ENCODE peak calls at places on chromosomes 6 and 20, in four cellular contexts. One of them, this sample, is unnamed.

GRCh38 chr20:61067221-61067620 is 184.8 kb upstream of the CDH4 start:
- DNase-seq in IMR-90: no peak
- DNase-seq in mesendoderm: no peak
- DNase-seq in H1: no peak
- DNase-seq in this sample: no peak

GRCh38 chr6:30682181-30683117 is 4.0 kb downstream of the PPP1R18 start:
- DNase-seq in H1: no peak
- DNase-seq in IMR-90: peak
- DNase-seq in mesendoderm: peak
- DNase-seq in this sample: peak

GRCh38 chr20:5127204-5127858 is 523 bp downstream of the CDS2 start:
- DNase-seq in mesendoderm: peak
- DNase-seq in H1: peak
- DNase-seq in IMR-90: peak
- DNase-seq in this sample: peak

GRCh38 chr6:137976430-137976829 is 109.4 kb downstream of the TNFAIP3 start:
- DNase-seq in H1: no peak
- DNase-seq in mesendoderm: no peak
- DNase-seq in IMR-90: no peak
- DNase-seq in this sample: no peak

GRCh38 chr6:41477572-41477971 is 68.6 kb upstream of the FOXP4 start:
- DNase-seq in H1: no peak
- DNase-seq in IMR-90: no peak
- DNase-seq in mesendoderm: peak
- DNase-seq in this sample: no peak

GRCh38 chr6:1611572-1612385 is 2.1 kb downstream of the FOXC1 start:
- DNase-seq in H1: no peak
- DNase-seq in IMR-90: peak
- DNase-seq in mesendoderm: peak
- DNase-seq in this sample: peak

GRCh38 chr20:23683807-23684206 is 5.0 kb downstream of the CST4 start:
- DNase-seq in IMR-90: no peak
- DNase-seq in mesendoderm: no peak
- DNase-seq in H1: peak
- DNase-seq in this sample: no peak

GRCh38 chr6:8000080-8001035 is 63.8 kb downstream of the BLOC1S5 start:
- DNase-seq in mesendoderm: no peak
- DNase-seq in H1: no peak
- DNase-seq in IMR-90: no peak
- DNase-seq in this sample: no peak

GRCh38 chr20:62835931-62836861 is 19.3 kb downstream of the COL9A3 start:
- DNase-seq in mesendoderm: no peak
- DNase-seq in IMR-90: peak
- DNase-seq in H1: no peak
- DNase-seq in this sample: no peak

GRCh38 chr20:20289331-20289730 is 78.6 kb upstream of the INSM1 start:
- DNase-seq in IMR-90: no peak
- DNase-seq in H1: no peak
- DNase-seq in mesendoderm: no peak
- DNase-seq in this sample: no peak

GRCh38 chr6:170152989-170153388 is 137.9 kb downstream of the DLL1 start:
- DNase-seq in H1: no peak
- DNase-seq in mesendoderm: peak
- DNase-seq in IMR-90: no peak
- DNase-seq in this sample: peak

GRCh38 chr6:16698988-16699868 is 62.0 kb downstream of the ATXN1 start:
- DNase-seq in IMR-90: peak
- DNase-seq in mesendoderm: no peak
- DNase-seq in H1: no peak
- DNase-seq in this sample: no peak

GRCh38 chr6:110537208-110538123 is 61.1 kb upstream of the SLC22A16 start:
- DNase-seq in H1: no peak
- DNase-seq in IMR-90: peak
- DNase-seq in mesendoderm: peak
- DNase-seq in this sample: no peak

GRCh38 chr6:27630727-27631613 is 158.1 kb upstream of the ZNF184 start:
- DNase-seq in mesendoderm: peak
- DNase-seq in H1: peak
- DNase-seq in IMR-90: peak
- DNase-seq in this sample: peak

GRCh38 chr6:144162977-144163376 is 12.7 kb downstream of the STX11 start:
- DNase-seq in IMR-90: no peak
- DNase-seq in H1: no peak
- DNase-seq in mesendoderm: no peak
- DNase-seq in this sample: no peak

GRCh38 chr6:132122176-132122575 is 171.0 kb upstream of the CCN2 start:
- DNase-seq in IMR-90: no peak
- DNase-seq in H1: no peak
- DNase-seq in mesendoderm: no peak
- DNase-seq in this sample: no peak

GRCh38 chr20:20210327-20210726 is 157.6 kb upstream of the INSM1 start:
- DNase-seq in mesendoderm: no peak
- DNase-seq in H1: no peak
- DNase-seq in IMR-90: no peak
- DNase-seq in this sample: no peak

GRCh38 chr6:82875573-82876185 is 190.0 kb downstream of the UBE3D start:
- DNase-seq in H1: no peak
- DNase-seq in IMR-90: peak
- DNase-seq in mesendoderm: peak
- DNase-seq in this sample: no peak

GRCh38 chr20:17841751-17842191 is 126.8 kb downstream of the SNX5 start:
- DNase-seq in IMR-90: peak
- DNase-seq in mesendoderm: no peak
- DNase-seq in H1: no peak
- DNase-seq in this sample: no peak

GRCh38 chr6:131694832-131695426 is 6.3 kb downstream of the OR2A4 start:
- DNase-seq in mesendoderm: peak
- DNase-seq in H1: peak
- DNase-seq in IMR-90: peak
- DNase-seq in this sample: peak

GRCh38 chr6:51569594-51569993 is 517.8 kb downstream of the PKHD1 start:
- DNase-seq in H1: no peak
- DNase-seq in mesendoderm: peak
- DNase-seq in IMR-90: no peak
- DNase-seq in this sample: peak

GRCh38 chr6:110102411-110102810 is 77.1 kb downstream of the WASF1 start:
- DNase-seq in IMR-90: no peak
- DNase-seq in H1: no peak
- DNase-seq in mesendoderm: no peak
- DNase-seq in this sample: no peak

GRCh38 chr20:50298554-50299324 is 108.1 kb downstream of the CEBPB start:
- DNase-seq in IMR-90: no peak
- DNase-seq in mesendoderm: no peak
- DNase-seq in H1: no peak
- DNase-seq in this sample: no peak

GRCh38 chr6:906920-907319 is 214.0 kb upstream of the EXOC2 start:
- DNase-seq in mesendoderm: peak
- DNase-seq in IMR-90: peak
- DNase-seq in H1: no peak
- DNase-seq in this sample: no peak

GRCh38 chr20:10447028-10447427 is 11.9 kb downstream of the SLX4IP start:
- DNase-seq in H1: no peak
- DNase-seq in IMR-90: peak
- DNase-seq in mesendoderm: no peak
- DNase-seq in this sample: no peak

GRCh38 chr20:54510546-54511129 is 35.2 kb downstream of the DOK5 start:
- DNase-seq in mesendoderm: peak
- DNase-seq in H1: peak
- DNase-seq in IMR-90: no peak
- DNase-seq in this sample: peak

GRCh38 chr6:52423971-52424381 is 3.8 kb downstream of the EFHC1 start:
- DNase-seq in mesendoderm: peak
- DNase-seq in IMR-90: peak
- DNase-seq in H1: no peak
- DNase-seq in this sample: peak

GRCh38 chr6:108039681-108040080 is 34.9 kb downstream of the OSTM1 start:
- DNase-seq in mesendoderm: no peak
- DNase-seq in H1: no peak
- DNase-seq in IMR-90: no peak
- DNase-seq in this sample: no peak

GRCh38 chr6:154814063-154814462 is 80.8 kb downstream of the SCAF8 start:
- DNase-seq in IMR-90: no peak
- DNase-seq in H1: no peak
- DNase-seq in mesendoderm: no peak
- DNase-seq in this sample: no peak

GRCh38 chr20:6519556-6519955 is 247.9 kb upstream of the BMP2 start:
- DNase-seq in IMR-90: peak
- DNase-seq in mesendoderm: no peak
- DNase-seq in H1: no peak
- DNase-seq in this sample: no peak

GRCh38 chr20:62590301-62591121 is 51.8 kb upstream of the SLCO4A1 start:
- DNase-seq in IMR-90: peak
- DNase-seq in mesendoderm: no peak
- DNase-seq in H1: no peak
- DNase-seq in this sample: no peak

GRCh38 chr20:13749811-13750210 is 34.9 kb downstream of the ESF1 start:
- DNase-seq in H1: no peak
- DNase-seq in mesendoderm: no peak
- DNase-seq in IMR-90: no peak
- DNase-seq in this sample: no peak
- H3K56ac ChIP-seq in H1: no peak
- H3K56ac ChIP-seq in mesendoderm: no peak
- H3K56ac ChIP-seq in IMR-90: no peak
- H3K56ac ChIP-seq in this sample: no peak

DNA sequence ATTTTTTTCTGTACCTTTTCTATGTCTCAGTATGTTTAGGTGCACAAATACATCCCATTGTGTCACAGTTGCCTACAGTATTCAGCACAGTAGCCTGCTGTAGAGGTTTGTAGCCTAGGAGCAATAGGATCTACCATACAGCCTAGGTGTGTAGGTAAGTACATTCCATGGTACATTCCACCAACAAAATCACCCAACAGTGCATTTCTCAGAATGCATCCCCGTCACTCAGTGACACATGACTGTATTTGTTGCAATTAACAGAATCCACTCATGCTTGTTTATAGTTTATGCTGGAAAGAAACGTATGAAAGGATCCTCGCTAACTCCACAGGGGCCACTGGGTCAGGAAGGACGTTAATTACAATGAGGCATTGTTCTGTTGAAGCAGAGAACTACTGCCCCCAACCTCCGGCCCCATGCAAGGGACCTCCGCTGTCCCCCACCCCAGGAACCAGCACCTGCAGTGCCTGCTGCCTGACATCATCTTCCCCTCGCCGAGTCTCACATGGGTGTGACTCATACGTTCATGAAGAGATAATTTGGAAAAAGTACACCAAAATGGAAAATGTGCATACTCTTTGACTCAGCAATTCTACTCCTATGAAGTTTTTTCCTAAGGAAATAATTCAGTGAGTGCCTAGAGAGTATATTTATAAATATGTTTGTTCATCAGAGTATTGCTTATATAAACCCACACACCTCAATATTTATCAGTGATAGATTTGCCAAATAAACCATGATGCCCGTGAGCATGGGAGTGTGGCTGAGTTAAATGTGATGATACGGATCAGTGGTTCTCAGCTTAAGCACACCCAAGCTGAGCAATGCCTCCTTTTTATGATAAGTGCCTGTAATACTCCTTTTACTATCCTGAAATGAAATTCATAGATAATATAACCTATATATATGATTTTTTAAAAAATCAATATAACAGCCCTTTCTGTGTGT is 156.4 kb upstream of the ECI2 start:
- DNase-seq in IMR-90: peak
- DNase-seq in H1: no peak
- DNase-seq in mesendoderm: peak
- DNase-seq in this sample: no peak
- H3K9ac ChIP-seq in IMR-90: no peak
- H3K9ac ChIP-seq in H1: no peak
- H3K9ac ChIP-seq in mesendoderm: no peak
- H3K9ac ChIP-seq in this sample: no peak

DNA sequence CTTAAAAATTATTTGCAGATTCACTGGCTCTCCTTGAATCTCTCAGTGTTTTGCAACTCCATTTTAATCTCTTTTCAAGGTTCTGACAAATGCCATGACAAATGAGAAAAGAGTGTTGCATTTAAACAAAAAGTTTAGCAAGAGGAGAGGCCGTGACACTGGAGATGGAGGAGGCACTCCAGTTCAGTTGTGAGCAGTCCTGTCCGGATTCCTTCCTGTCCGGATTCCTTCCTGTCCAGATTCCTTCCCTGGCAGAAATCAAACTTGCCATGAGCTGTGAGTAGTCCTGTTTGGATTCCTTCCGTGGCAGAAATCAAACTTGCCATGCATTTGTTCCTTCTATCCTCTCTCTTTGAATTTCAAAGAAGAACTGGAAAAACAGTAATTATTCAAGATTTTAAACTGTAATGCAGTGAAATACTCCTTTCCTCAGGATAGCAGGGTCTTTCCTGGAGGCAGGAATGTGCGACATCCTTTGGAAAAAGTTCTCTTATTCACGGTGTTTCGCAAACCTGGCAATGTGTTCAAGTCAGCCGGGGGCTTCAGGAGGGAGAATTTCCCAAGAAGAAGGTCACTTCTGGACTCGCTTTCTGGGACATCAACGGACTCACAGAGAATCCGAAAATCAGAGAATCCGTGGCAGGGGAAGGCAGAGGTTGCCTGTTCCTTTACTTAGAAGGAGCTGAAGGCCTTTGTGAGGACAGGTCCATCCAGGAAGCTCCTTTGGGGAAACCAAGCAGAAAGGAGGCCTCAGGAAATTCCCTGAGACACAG is 48.7 kb upstream of the DACT2 start:
- DNase-seq in H1: no peak
- DNase-seq in IMR-90: no peak
- DNase-seq in mesendoderm: no peak
- DNase-seq in this sample: no peak
- H2BK120ac ChIP-seq in H1: no peak
- H2BK120ac ChIP-seq in IMR-90: no peak
- H2BK120ac ChIP-seq in mesendoderm: no peak
- H2BK120ac ChIP-seq in this sample: no peak

DNA sequence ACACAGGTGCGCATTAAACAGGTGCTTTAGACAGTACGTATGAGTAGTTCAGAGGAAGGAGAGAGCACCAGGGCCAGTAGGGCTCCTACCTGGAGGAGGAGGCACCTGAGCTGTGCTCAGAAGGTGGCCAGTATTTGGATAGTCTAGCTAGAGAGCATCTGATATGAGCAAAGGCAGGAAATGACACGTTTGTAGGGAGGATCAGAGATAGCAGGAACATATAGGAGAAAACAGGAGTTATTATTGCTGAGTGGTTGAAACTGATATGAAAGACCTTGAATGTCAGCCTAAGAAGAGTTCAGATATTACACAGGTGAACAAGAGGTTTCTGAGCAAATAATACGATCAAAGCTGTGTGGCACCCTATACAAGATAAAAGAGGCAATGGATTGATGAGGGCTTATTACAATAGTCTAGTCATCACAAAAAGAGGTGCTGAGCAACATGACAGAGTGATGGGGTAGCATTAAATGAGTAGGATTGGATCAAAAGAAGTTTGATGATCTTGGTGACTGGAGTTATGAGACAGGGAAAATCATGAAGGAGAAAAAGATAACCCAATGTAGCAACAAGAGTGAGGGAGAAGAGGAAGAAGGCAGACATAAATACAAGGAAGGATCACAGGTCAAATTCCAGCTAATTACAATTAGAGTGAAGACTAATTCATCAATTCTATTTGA is 69.8 kb upstream of the HIVEP1 start:
- DNase-seq in IMR-90: no peak
- DNase-seq in mesendoderm: no peak
- DNase-seq in H1: no peak
- DNase-seq in this sample: no peak
- H3K56ac ChIP-seq in IMR-90: no peak
- H3K56ac ChIP-seq in mesendoderm: no peak
- H3K56ac ChIP-seq in H1: no peak
- H3K56ac ChIP-seq in this sample: no peak